ENCODE peak calls at places on chromosome 12, in six cellular contexts. V is neuronal stem cell, P is H9, D is IMR-90, I is H1, R is trophoblast cell. B is an unnamed sample.
A peak's percentile ranks its signal among the peaks of the same experiment; 100 is the strongest.

GRCh38 chr12:23472329-23472971 is 477.0 kb downstream of the SOX5 start:
- DNase-seq in V (no peak), P (peak; percentile 55), D (no peak), I (no peak), R (no peak), B (no peak)

GRCh38 chr12:25074954-25075353 is 120.0 kb downstream of the DNAI7 start:
- DNase-seq in V (no peak), P (no peak), D (no peak), I (no peak), R (no peak), B (no peak)

GRCh38 chr12:92021665-92022033 is 124.0 kb downstream of the BTG1 start:
- DNase-seq in V (peak; percentile 20), P (peak; percentile 83), D (no peak), I (peak; percentile 47), R (no peak), B (no peak)

GRCh38 chr12:19125325-19125724 is 4.2 kb upstream of the PLEKHA5 start:
- DNase-seq in V (no peak), P (no peak), D (peak; percentile 47), I (no peak), R (peak; percentile 64), B (no peak)

GRCh38 chr12:116594325-116595038 is 35.3 kb downstream of the MAP1LC3B2 start:
- DNase-seq in V (no peak), P (no peak), D (no peak), I (no peak), R (no peak), B (no peak)

GRCh38 chr12:69052613-69053408 is 119.8 kb upstream of the CPM start:
- DNase-seq in V (no peak), P (peak; percentile 84), D (peak; percentile 83), I (peak; percentile 71), R (peak; percentile 78), B (peak; percentile 72)

GRCh38 chr12:12915654-12916053 is 24.3 kb downstream of the GPRC5A start:
- DNase-seq in V (no peak), P (peak; percentile 84), D (no peak), I (no peak), R (no peak), B (no peak)

GRCh38 chr12:3473844-3474243 is 17.2 kb upstream of the PRMT8 start:
- DNase-seq in V (no peak), P (peak; percentile 39), D (no peak), I (no peak), R (no peak), B (no peak)

GRCh38 chr12:103373088-103373523 is 122.7 kb downstream of the C12orf42 start:
- DNase-seq in V (no peak), P (no peak), D (no peak), I (no peak), R (no peak), B (no peak)

GRCh38 chr12:91565246-91565645 is 382.6 kb upstream of the DCN start:
- DNase-seq in V (no peak), P (no peak), D (no peak), I (no peak), R (no peak), B (no peak)

GRCh38 chr12:120012067-120012621 is 23.1 kb downstream of the BICDL1 start:
- DNase-seq in V (peak; percentile 37), P (peak; percentile 43), D (peak; percentile 1), I (no peak), R (peak; percentile 95), B (peak; percentile 23)

GRCh38 chr12:54385251-54385914 is 850 bp upstream of the ZNF385A start:
- DNase-seq in V (no peak), P (peak; percentile 63), D (no peak), I (no peak), R (peak; percentile 29), B (no peak)

GRCh38 chr12:124730455-124730932 is 133.2 kb downstream of the SCARB1 start:
- DNase-seq in V (no peak), P (no peak), D (peak; percentile 73), I (no peak), R (peak; percentile 83), B (peak; percentile 68)

GRCh38 chr12:1972856-1973317 is 31.4 kb downstream of the DCP1B start:
- DNase-seq in V (no peak), P (no peak), D (peak; percentile 63), I (no peak), R (no peak), B (peak; percentile 71)

GRCh38 chr12:42332301-42332894 is 6.4 kb downstream of the PPHLN1 start:
- DNase-seq in V (no peak), P (no peak), D (peak; percentile 51), I (no peak), R (peak; percentile 74), B (peak; percentile 61)

GRCh38 chr12:125145196-125145595 is 80.0 kb downstream of the AACS start:
- DNase-seq in V (no peak), P (no peak), D (no peak), I (no peak), R (no peak), B (no peak)

GRCh38 chr12:110254971-110255540 is 26.0 kb upstream of the ATP2A2 start:
- DNase-seq in V (no peak), P (peak; percentile 11), D (no peak), I (no peak), R (no peak), B (no peak)

GRCh38 chr12:127429556-127429955 is 837.4 kb upstream of the TMEM132C start:
- DNase-seq in V (no peak), P (no peak), D (no peak), I (no peak), R (no peak), B (no peak)

GRCh38 chr12:71216725-71217579 is 59.2 kb upstream of the TSPAN8 start:
- DNase-seq in V (peak; percentile 5), P (peak; percentile 47), D (peak; percentile 0), I (no peak), R (peak; percentile 69), B (peak; percentile 8)

GRCh38 chr12:73465106-73465505 is 1072.5 kb upstream of the ATXN7L3B start:
- DNase-seq in V (no peak), P (peak; percentile 67), D (no peak), I (peak; percentile 5), R (no peak), B (no peak)

GRCh38 chr12:30286345-30286926 is 409.2 kb downstream of the IPO8 start:
- DNase-seq in V (peak; percentile 2), P (no peak), D (peak; percentile 42), I (no peak), R (peak; percentile 25), B (peak; percentile 57)

GRCh38 chr12:53185582-53186153 is 4.9 kb upstream of the CSAD start:
- DNase-seq in V (no peak), P (no peak), D (no peak), I (no peak), R (no peak), B (no peak)

GRCh38 chr12:106759526-106760183 is 14.8 kb upstream of the RIC8B start:
- DNase-seq in V (no peak), P (no peak), D (no peak), I (no peak), R (no peak), B (no peak)

GRCh38 chr12:106754331-106754730 is 20.2 kb upstream of the RIC8B start:
- DNase-seq in V (no peak), P (no peak), D (no peak), I (no peak), R (no peak), B (no peak)

GRCh38 chr12:106757623-106758348 is 16.7 kb upstream of the RIC8B start:
- DNase-seq in V (no peak), P (no peak), D (no peak), I (no peak), R (no peak), B (no peak)

GRCh38 chr12:106760184-106760531 is 14.3 kb upstream of the RIC8B start:
- DNase-seq in V (no peak), P (peak; percentile 84), D (peak; percentile 15), I (peak; percentile 21), R (no peak), B (peak; percentile 38)

DNA sequence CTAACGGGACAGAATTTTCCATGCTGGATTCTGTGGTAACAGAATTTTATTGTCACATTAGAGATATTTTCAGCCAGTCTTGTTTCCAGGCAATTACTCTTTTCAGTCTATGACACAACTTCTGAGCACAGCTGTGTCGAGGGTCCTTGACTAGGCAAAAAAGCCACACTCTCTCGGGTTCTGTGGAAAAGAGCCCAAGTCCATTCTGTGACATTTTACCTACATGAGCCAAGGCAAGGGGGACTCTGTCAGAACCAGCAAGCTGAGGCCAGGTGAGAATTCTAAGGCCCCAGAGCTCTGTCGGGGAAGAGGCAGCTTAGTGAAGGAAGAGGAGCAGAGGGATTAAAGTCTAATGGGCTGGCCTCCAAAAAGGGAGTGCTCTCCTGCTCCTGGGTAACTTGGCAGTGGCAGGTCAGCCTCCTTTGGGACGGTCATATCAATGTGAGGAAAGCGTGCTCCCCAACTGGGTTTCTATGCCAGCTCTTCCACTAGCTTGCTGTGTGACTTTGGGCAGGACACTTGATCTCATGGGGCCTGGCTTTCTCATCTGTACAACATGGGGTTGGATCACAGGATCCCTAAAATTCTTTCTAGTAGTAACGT is 16.0 kb upstream of the RIC8B start:
- DNase-seq in V (no peak), P (no peak), D (no peak), I (no peak), R (no peak), B (no peak)
- H4K91ac ChIP-seq in V (no peak overlapping the region), P (no peak overlapping the region), D (no peak overlapping the region), I (no peak overlapping the region), R (no peak overlapping the region), B (no peak overlapping the region)

DNA sequence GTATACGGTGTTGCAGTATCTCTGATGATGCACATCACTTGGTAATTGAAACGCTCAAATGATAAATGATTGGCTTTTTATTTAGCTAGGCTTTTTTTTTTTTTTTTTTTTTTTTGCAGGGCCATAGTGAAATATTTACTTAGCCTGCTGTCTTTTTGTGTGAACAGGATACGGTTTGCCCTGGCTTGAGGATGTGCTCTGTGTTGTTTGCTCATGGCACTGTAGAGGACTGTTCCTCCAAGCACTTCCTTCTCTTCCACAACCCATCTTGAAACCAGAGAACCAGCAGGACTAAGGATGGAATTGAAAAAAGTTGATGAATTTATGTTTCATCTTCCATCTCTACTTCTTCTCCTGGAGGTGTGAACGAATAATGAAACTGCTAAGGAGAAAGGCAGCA is 15.5 kb upstream of the SSPN start:
- DNase-seq in V (no peak), P (no peak), D (no peak), I (no peak), R (no peak), B (no peak)
- H4K91ac ChIP-seq in V (no peak overlapping the region), P (no peak overlapping the region), D (no peak overlapping the region), I (no peak overlapping the region), R (no peak overlapping the region), B (no peak overlapping the region)

DNA sequence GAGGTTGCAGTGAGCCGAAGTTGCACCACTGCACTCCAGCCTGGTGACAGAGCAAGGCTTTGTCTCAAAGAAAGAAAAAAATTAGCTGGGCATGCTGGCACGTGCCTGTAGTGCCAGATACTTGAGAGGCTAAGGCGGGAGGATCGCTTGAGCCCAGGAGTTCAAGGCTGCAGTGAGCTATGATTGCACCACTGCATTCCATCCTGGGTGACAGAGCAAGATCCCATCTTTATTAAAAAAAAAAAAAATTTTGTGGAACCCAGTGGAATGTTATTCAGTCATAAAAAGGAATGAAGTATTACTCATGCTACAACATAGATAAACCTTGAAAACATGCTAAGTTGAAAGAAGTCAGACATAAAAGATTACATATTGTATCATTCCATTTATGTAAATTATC is 8.3 kb upstream of the ERBB3 start:
- DNase-seq in V (no peak), P (no peak), D (peak; percentile 51), I (no peak), R (peak; percentile 92), B (peak; percentile 9)
- H4K91ac ChIP-seq in V (no peak overlapping the region), P (no peak overlapping the region), D (no peak overlapping the region), I (no peak overlapping the region), R (no peak overlapping the region), B (no peak overlapping the region)

DNA sequence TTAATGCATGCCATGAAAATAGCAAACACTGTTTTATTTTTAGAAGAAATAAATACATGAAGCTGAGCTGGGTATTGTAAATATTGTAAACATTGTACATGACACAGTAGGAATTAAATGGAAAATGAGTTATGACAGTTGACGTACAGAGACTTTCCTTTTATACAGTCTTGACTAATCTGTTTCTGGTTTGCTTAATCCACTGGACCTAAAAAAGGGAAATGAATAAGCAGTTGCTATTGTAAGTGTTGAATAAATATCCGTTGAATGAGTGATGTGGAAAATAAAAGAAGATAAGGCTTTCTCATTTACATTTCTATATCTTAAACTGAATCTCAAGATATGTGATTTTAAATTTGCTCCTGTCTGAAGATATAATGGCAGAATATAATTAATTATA is 15.0 kb downstream of the PMCH start:
- DNase-seq in V (no peak), P (no peak), D (no peak), I (no peak), R (no peak), B (no peak)
- H4K91ac ChIP-seq in V (no peak overlapping the region), P (no peak overlapping the region), D (no peak overlapping the region), I (no peak overlapping the region), R (no peak overlapping the region), B (no peak overlapping the region)

B was measured in mesenchymal stem cell.